ENCODE peak calls at places on chromosome 7, in eight cellular contexts. M is LNCaP clone FGC, K is foreskin keratinocyte, V is HFFc6, F is NB4, N is ACHN, Z is NCI-H1105, U is pancreas. D is an unnamed sample.

GRCh38 chr7:142181211-142181610 is 69.7 kb downstream of the MGAM2 start:
- DNase-seq in F (no peak), M (no peak), Z (no peak), N (no peak), K (no peak), V (no peak), U (no peak), D (no peak)

GRCh38 chr7:12715372-12716133 is 28.1 kb downstream of the ARL4A start:
- DNase-seq in F (peak; percentile 99), M (peak; percentile 88), K (peak; percentile 55), N (no peak), U (no peak), V (peak; percentile 64), Z (no peak), D (peak; percentile 82)

GRCh38 chr7:147245274-147245673 is 1128.7 kb downstream of the CNTNAP2 start:
- DNase-seq in F (peak; percentile 67), V (no peak), Z (no peak), M (peak; percentile 19), U (no peak), K (no peak), N (peak; percentile 75), D (no peak)

GRCh38 chr7:16086743-16087142 is 334.6 kb downstream of the CRPPA start:
- DNase-seq in N (no peak), K (no peak), Z (no peak), F (no peak), M (no peak), V (no peak), U (no peak), D (no peak)

GRCh38 chr7:7971308-7972040 is 2.9 kb downstream of the GLCCI1 start:
- DNase-seq in Z (no peak), V (no peak), K (no peak), N (no peak), F (no peak), M (no peak), U (no peak), D (no peak)

GRCh38 chr7:45662540-45663166 is 88.5 kb downstream of the ADCY1 start:
- DNase-seq in N (no peak), M (no peak), Z (no peak), F (no peak), K (no peak), V (no peak), U (no peak), D (no peak)

GRCh38 chr7:8159595-8159994 is 102.4 kb downstream of the ICA1 start:
- DNase-seq in M (no peak), U (no peak), V (no peak), F (no peak), Z (no peak), K (no peak), N (no peak), D (no peak)

GRCh38 chr7:129831424-129832058 is 121.2 kb downstream of the UBE2H start:
- DNase-seq in K (peak; percentile 89), F (no peak), M (no peak), V (peak; percentile 91), N (peak; percentile 100), U (no peak), Z (no peak), D (no peak)

GRCh38 chr7:141113131-141113530 is 39.3 kb downstream of the TMEM178B start:
- DNase-seq in V (no peak), K (no peak), N (no peak), Z (no peak), U (no peak), F (no peak), M (no peak), D (no peak)

GRCh38 chr7:45457591-45457990 is 116.6 kb upstream of the ADCY1 start:
- DNase-seq in V (no peak), F (no peak), U (no peak), Z (peak; percentile 95), N (no peak), K (no peak), M (no peak), D (peak; percentile 88)

GRCh38 chr7:112080974-112081373 is 125.2 kb downstream of the DOCK4 start:
- DNase-seq in N (peak; percentile 90), U (no peak), M (no peak), V (no peak), F (peak; percentile 81), K (no peak), Z (no peak), D (no peak)

GRCh38 chr7:19119901-19120486 is 2.6 kb upstream of the TWIST1 start:
- DNase-seq in V (no peak), N (no peak), M (no peak), K (no peak), Z (no peak), U (no peak), F (no peak), D (no peak)

GRCh38 chr7:90661290-90662151 is 65.4 kb downstream of the CDK14 start:
- DNase-seq in F (no peak), U (no peak), V (no peak), M (no peak), Z (no peak), K (peak; percentile 66), N (no peak), D (no peak)

GRCh38 chr7:111660478-111660877 is 98.2 kb upstream of the IMMP2L start:
- DNase-seq in Z (no peak), N (no peak), U (no peak), V (no peak), K (no peak), M (no peak), F (no peak), D (no peak)

GRCh38 chr7:42854521-42855118 is 57.2 kb downstream of the C7orf25 start:
- DNase-seq in N (no peak), V (no peak), M (no peak), Z (no peak), F (no peak), K (no peak), U (no peak), D (peak; percentile 30)

GRCh38 chr7:117825132-117825531 is 48.1 kb downstream of the CTTNBP2 start:
- DNase-seq in F (peak; percentile 15), U (no peak), V (no peak), N (no peak), K (no peak), Z (no peak), M (no peak), D (no peak)

GRCh38 chr7:119254741-119255140 is 1018.2 kb upstream of the KCND2 start:
- DNase-seq in N (no peak), V (no peak), U (no peak), M (no peak), F (no peak), Z (no peak), K (no peak), D (no peak)

GRCh38 chr7:139431459-139431858 is 52.0 kb downstream of the KLRG2 start:
- DNase-seq in V (no peak), F (no peak), K (no peak), Z (no peak), U (no peak), N (no peak), M (no peak), D (no peak)

GRCh38 chr7:94286111-94286510 is 108.6 kb upstream of the COL1A2 start:
- DNase-seq in M (no peak), U (no peak), V (no peak), N (no peak), Z (no peak), K (no peak), F (no peak), D (no peak)

GRCh38 chr7:36216063-36216684 is 63.1 kb downstream of the EEPD1 start:
- DNase-seq in K (no peak), Z (no peak), U (no peak), M (no peak), F (no peak), N (no peak), V (peak; percentile 43), D (no peak)

GRCh38 chr7:2738110-2738509 is 50.1 kb downstream of the AMZ1 start:
- DNase-seq in F (peak; percentile 27), Z (no peak), M (no peak), N (no peak), U (peak; percentile 5), V (no peak), K (no peak), D (no peak)

GRCh38 chr7:87220026-87220733 is 648 bp upstream of the TMEM243 start:
- DNase-seq in M (peak; percentile 59), Z (peak; percentile 88), N (peak; percentile 95), U (peak; percentile 90), V (peak; percentile 66), K (peak; percentile 44), F (peak; percentile 40), D (peak; percentile 66)

GRCh38 chr7:157430721-157431120 is 93.9 kb downstream of the DNAJB6 start:
- DNase-seq in K (no peak), N (no peak), V (no peak), Z (no peak), U (no peak), M (no peak), F (no peak), D (no peak)

GRCh38 chr7:142412551-142413193 is 154.8 kb upstream of the PRSS58 start:
- DNase-seq in U (no peak), F (peak; percentile 80), Z (no peak), M (peak; percentile 21), N (peak; percentile 80), K (peak; percentile 47), V (peak; percentile 65), D (no peak)

GRCh38 chr7:30562909-30563308 is 31.8 kb upstream of the GARS1 start:
- DNase-seq in F (no peak), U (no peak), M (no peak), V (no peak), K (no peak), Z (no peak), N (no peak), D (no peak)

GRCh38 chr7:79377097-79377496 is 76.4 kb downstream of the MAGI2 start:
- DNase-seq in F (no peak), V (no peak), M (no peak), Z (no peak), K (no peak), U (no peak), N (no peak), D (no peak)

GRCh38 chr7:102898532-102898859 is 14.3 kb upstream of the LRRC17 start:
- DNase-seq in M (no peak), K (no peak), V (no peak), U (no peak), F (peak; percentile 92), Z (no peak), N (no peak), D (no peak)

GRCh38 chr7:139360948-139361307 is 1.2 kb downstream of the LUC7L2 start:
- DNase-seq in K (no peak), V (no peak), N (no peak), M (no peak), Z (no peak), U (no peak), F (no peak), D (no peak)

GRCh38 chr7:48089415-48089975 is 430 bp downstream of the UPP1 start:
- DNase-seq in M (no peak), K (no peak), Z (peak; percentile 70), N (peak; percentile 50), F (no peak), V (no peak), U (no peak), D (no peak)

GRCh38 chr7:81957517-81957916 is 187.7 kb upstream of the HGF start:
- DNase-seq in Z (no peak), M (no peak), U (no peak), K (no peak), N (no peak), V (no peak), F (no peak), D (no peak)

GRCh38 chr7:82172896-82173295 is 270.7 kb downstream of the CACNA2D1 start:
- DNase-seq in F (no peak), V (no peak), U (no peak), M (no peak), N (no peak), Z (no peak), K (no peak), D (no peak)

GRCh38 chr7:159103382-159104187 is 41.1 kb downstream of the VIPR2 start:
- DNase-seq in U (no peak), F (no peak), M (no peak), Z (no peak), K (no peak), N (no peak), V (no peak), D (no peak)

D was measured in SHP77 treated with DMSO at 0.1 percent for 48 hours.